ENCODE peak calls at places on chromosome 18, in seven cellular contexts. E is AG09309, S is MM.1S, Y is astrocyte of the spinal cord, P is stomach, W is heart right ventricle, A is cardiac muscle cell. R is an unnamed sample.

GRCh38 chr18:49368161-49368875 is 92.1 kb downstream of the DYM start:
- DNase-seq in E (no peak), S (no peak), Y (no peak), P (peak), W (no peak), A (no peak), R (no peak)

GRCh38 chr18:24315170-24315569 is 82.5 kb downstream of the OSBPL1A start:
- DNase-seq in E (no peak), S (no peak), Y (peak), P (no peak), W (no peak), A (no peak), R (no peak)

GRCh38 chr18:41354151-41354550 is 600.9 kb upstream of the PIK3C3 start:
- DNase-seq in E (no peak), S (no peak), Y (no peak), P (no peak), W (no peak), A (no peak), R (no peak)

GRCh38 chr18:48949606-48950535 is 894 bp downstream of the SMAD7 start:
- DNase-seq in E (no peak), S (peak), Y (peak), P (peak), W (no peak), A (no peak), R (no peak)

GRCh38 chr18:58674159-58674558 is 2.9 kb downstream of the MALT1 start:
- DNase-seq in E (no peak), S (no peak), Y (no peak), P (no peak), W (no peak), A (no peak), R (no peak)

GRCh38 chr18:14940738-14941137 is 192.8 kb downstream of the ANKRD30B start:
- DNase-seq in E (no peak), S (no peak), Y (no peak), P (no peak), W (no peak), A (no peak), R (no peak)

GRCh38 chr18:24368749-24369148 is 28.9 kb downstream of the OSBPL1A start:
- DNase-seq in E (no peak), S (no peak), Y (no peak), P (no peak), W (no peak), A (no peak), R (peak)

GRCh38 chr18:8162797-8163196 is 446.4 kb upstream of the RAB12 start:
- DNase-seq in E (no peak), S (no peak), Y (no peak), P (no peak), W (no peak), A (peak), R (no peak)

GRCh38 chr18:5538541-5538940 is 5.3 kb downstream of the EPB41L3 start:
- DNase-seq in E (no peak), S (no peak), Y (no peak), P (no peak), W (no peak), A (no peak), R (no peak)

GRCh38 chr18:23077493-23078256 is 57.6 kb upstream of the CABLES1 start:
- DNase-seq in E (no peak), S (no peak), Y (peak), P (peak), W (no peak), A (peak), R (no peak)

GRCh38 chr18:629303-630150 is 27.9 kb upstream of the TYMS start:
- DNase-seq in E (no peak), S (no peak), Y (no peak), P (no peak), W (no peak), A (no peak), R (no peak)

DNA sequence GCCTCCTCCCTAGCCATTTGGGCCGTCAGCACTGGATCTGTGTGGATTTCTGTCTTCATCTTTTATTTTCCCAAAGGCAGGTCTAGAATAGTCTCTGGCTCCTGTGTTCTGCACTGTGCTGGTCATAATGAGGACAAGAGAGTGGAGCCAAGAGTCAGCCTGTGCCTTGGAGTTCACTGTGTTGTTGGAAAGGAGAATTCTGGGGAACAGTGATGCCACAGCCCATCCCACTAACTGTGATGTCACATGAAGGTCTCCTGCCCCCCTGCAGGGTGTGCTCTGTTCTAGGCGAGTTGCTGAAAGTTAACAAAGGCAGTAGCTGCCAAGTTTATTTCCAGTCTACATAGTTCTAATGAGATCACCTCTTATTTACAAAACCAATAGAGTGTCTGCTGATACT is 248.5 kb downstream of the TPGS2 start:
- DNase-seq in E (peak), S (no peak), Y (peak), P (no peak), W (peak), A (no peak), R (no peak)
- TF ChIP-seq CTCF in E (peak), S (no peak), Y (no peak), P (no peak), W (peak), A (peak), R (no peak)

GRCh38 chr18:32698148-32698547 is 74.7 kb downstream of the KLHL14 start:
- DNase-seq in E (no peak), S (no peak), Y (no peak), P (no peak), W (no peak), A (no peak), R (no peak)
- H3K4me3 ChIP-seq in E (no peak), S (no peak), Y (no peak), P (no peak), W (no peak), A (no peak), R (no peak)

GRCh38 chr18:44894011-44894410 is 213.3 kb downstream of the SETBP1 start:
- DNase-seq in E (no peak), S (no peak), Y (peak), P (no peak), W (no peak), A (no peak), R (no peak)
- TF ChIP-seq CTCF in E (no peak), S (no peak), Y (no peak), P (no peak), W (no peak), A (no peak), R (no peak)

DNA sequence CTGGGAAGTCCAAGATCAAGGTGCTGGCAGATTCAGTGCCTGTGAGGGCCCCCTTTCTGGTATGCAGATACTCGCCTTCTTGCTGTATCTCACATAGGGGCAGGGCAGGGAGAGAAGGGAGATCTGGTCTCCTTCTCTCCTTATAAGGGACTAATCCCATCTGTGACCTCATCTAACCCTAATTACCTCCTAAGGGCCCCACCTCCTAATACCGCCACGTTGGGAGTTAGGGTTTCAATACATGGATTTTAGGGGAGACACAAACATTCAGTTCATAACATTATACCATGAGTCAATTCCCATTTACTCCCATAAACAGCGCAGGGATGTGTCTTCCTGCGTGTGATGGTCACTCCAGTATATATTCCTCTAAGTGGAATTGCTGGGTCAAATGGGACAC is 73.8 kb upstream of the TXNDC2 start:
- DNase-seq in E (no peak), S (no peak), Y (no peak), P (no peak), W (no peak), A (no peak), R (no peak)
- H3K4me3 ChIP-seq in E (no peak), S (no peak), Y (no peak), P (no peak), W (no peak), A (no peak), R (no peak)

R was measured in kidney epithelial cell.